ENCODE peak calls at places on chromosomes 6 and 20, in four cellular contexts. K, Z, R and I are unnamed samples.

GRCh38 chr6:10417681-10418104 is 2.8 kb upstream of the TFAP2A start:
- DNase-seq in K (no peak), Z (no peak), R (no peak), I (no peak)

GRCh38 chr6:143556529-143556928 is 45.0 kb upstream of the FUCA2 start:
- DNase-seq in K (no peak), Z (peak; percentile 89), R (no peak), I (no peak)

GRCh38 chr6:48048460-48049146 is 62.4 kb downstream of the PTCHD4 start:
- DNase-seq in K (no peak), Z (no peak), R (no peak), I (no peak)

GRCh38 chr20:47318027-47318595 is 38.4 kb downstream of the ZMYND8 start:
- DNase-seq in K (no peak), Z (peak; percentile 63), R (no peak), I (no peak)

GRCh38 chr20:49140411-49140810 is 47.7 kb downstream of the STAU1 start:
- DNase-seq in K (no peak), Z (no peak), R (no peak), I (no peak)

GRCh38 chr6:17179246-17180073 is 77.6 kb downstream of the STMND1 start:
- DNase-seq in K (no peak), Z (peak; percentile 64), R (no peak), I (no peak)

GRCh38 chr20:41872986-41873385 is 254.8 kb upstream of the CHD6 start:
- DNase-seq in K (no peak), Z (no peak), R (no peak), I (no peak)

GRCh38 chr6:108781419-108782110 is 66.7 kb upstream of the ARMC2 start:
- DNase-seq in K (no peak), Z (no peak), R (no peak), I (no peak)

GRCh38 chr6:150761771-150762170 is 103.7 kb upstream of the MTHFD1L start:
- DNase-seq in K (no peak), Z (no peak), R (no peak), I (no peak)

GRCh38 chr6:55046869-55047422 is 127.4 kb upstream of the HCRTR2 start:
- DNase-seq in K (no peak), Z (no peak), R (no peak), I (no peak)

GRCh38 chr6:45791600-45792168 is 224.0 kb downstream of the CLIC5 start:
- DNase-seq in K (no peak), Z (peak; percentile 9), R (no peak), I (no peak)